ENCODE peak calls at places on chromosomes 4 and X, in six cellular contexts. P is naive thymus-derived CD4-positive, alpha-beta T cell; F is CD4-positive, CD25-positive, alpha-beta regulatory T cell; H is LoVo; J is A549; B is CD4-positive, alpha-beta T cell. Q is an unnamed sample.

GRCh38 chr4:173500841-173501591 is 29.0 kb downstream of the HAND2 start:
- DNase-seq in P (no peak), F (peak; percentile 26), H (no peak), J (no peak), B (no peak), Q (no peak)

GRCh38 chr4:9940041-9940440 is 81.3 kb downstream of the SLC2A9 start:
- DNase-seq in P (no peak), F (no peak), H (no peak), J (no peak), B (no peak), Q (no peak)

GRCh38 chrX:15299945-15300851 is 15.2 kb downstream of the ASB11 start:
- DNase-seq in P (no peak), F (peak; percentile 18), H (no peak), J (peak; percentile 33), B (no peak), Q (peak; percentile 7)

GRCh38 chr4:31702291-31702690 is 982.1 kb downstream of the PCDH7 start:
- DNase-seq in P (no peak), F (no peak), H (no peak), J (no peak), B (no peak), Q (no peak)

GRCh38 chrX:34382416-34382815 is 250.3 kb upstream of the FAM47A start:
- DNase-seq in P (no peak), F (no peak), H (no peak), J (no peak), B (no peak), Q (no peak)

GRCh38 chr4:109155682-109156243 is 146.7 kb downstream of the COL25A1 start:
- DNase-seq in P (no peak), F (no peak), H (no peak), J (no peak), B (no peak), Q (no peak)

GRCh38 chr4:112150920-112151319 is 5.7 kb downstream of the FAM241A start:
- DNase-seq in P (no peak), F (no peak), H (no peak), J (no peak), B (no peak), Q (no peak)

GRCh38 chr4:81472249-81473085 is 760 bp upstream of the RASGEF1B start:
- DNase-seq in P (no peak), F (no peak), H (no peak), J (peak; percentile 28), B (no peak), Q (peak; percentile 75)

GRCh38 chrX:9670136-9670905 is 95.3 kb downstream of the GPR143 start:
- DNase-seq in P (no peak), F (no peak), H (no peak), J (peak; percentile 16), B (no peak), Q (no peak)

GRCh38 chrX:44261286-44261685 is 82.2 kb downstream of the EFHC2 start:
- DNase-seq in P (no peak), F (no peak), H (no peak), J (no peak), B (no peak), Q (no peak)

GRCh38 chr4:14898989-14899388 is 103.3 kb upstream of the CPEB2 start:
- DNase-seq in P (no peak), F (no peak), H (no peak), J (no peak), B (no peak), Q (no peak)

GRCh38 chr4:112234952-112235609 is 3.5 kb downstream of the AP1AR start:
- DNase-seq in P (peak; percentile 49), F (peak; percentile 76), H (peak; percentile 79), J (peak; percentile 69), B (peak; percentile 38), Q (peak; percentile 63)

GRCh38 chr4:136687118-136687517 is 845.2 kb downstream of the PCDH18 start:
- DNase-seq in P (no peak), F (no peak), H (no peak), J (peak; percentile 1), B (no peak), Q (peak; percentile 0)

GRCh38 chrX:13194291-13195103 is 125.4 kb downstream of the ATXN3L start:
- DNase-seq in P (no peak), F (no peak), H (no peak), J (peak; percentile 35), B (no peak), Q (no peak)

GRCh38 chrX:33831211-33831610 is 300.9 kb downstream of the FAM47A start:
- DNase-seq in P (no peak), F (no peak), H (no peak), J (no peak), B (no peak), Q (no peak)

GRCh38 chrX:43718956-43719355 is 62.9 kb downstream of the MAOA start:
- DNase-seq in P (no peak), F (no peak), H (no peak), J (no peak), B (no peak), Q (peak; percentile 21)

Q was measured in SW480.